ENCODE peak calls at places on chromosomes 1 and 21, in eight cellular contexts. E is ACHN; C is stomach; G is right cardiac atrium; W is brain microvascular endothelial cell; O is 8988T; K is activated naive CD8-positive, alpha-beta T cell treated with anti-CD3 and anti-CD28 coated beads, Interleukin-2, amount 10 ng/mL, durations not matched to agents 7 days and 5 days; I is EL. J is an unnamed sample.

GRCh38 chr21:32048353-32048752 is 175.5 kb downstream of the HUNK start:
- DNase-seq in E (no peak), C (no peak), G (no peak), W (no peak), O (no peak), K (no peak), I (no peak), J (no peak)

GRCh38 chr21:43203523-43204080 is 34.8 kb downstream of the CRYAA start:
- DNase-seq in E (no peak), C (no peak), G (no peak), W (no peak), O (no peak), K (peak; percentile 4), I (no peak), J (no peak)

GRCh38 chr1:226737819-226738420 is 1.2 kb downstream of the ITPKB start:
- DNase-seq in E (no peak), C (peak; percentile 54), G (peak; percentile 50), W (peak; percentile 22), O (no peak), K (peak; percentile 73), I (peak; percentile 68), J (peak; percentile 52)

GRCh38 chr1:93426183-93426582 is 21.7 kb upstream of the FNBP1L start:
- DNase-seq in E (no peak), C (no peak), G (no peak), W (no peak), O (no peak), K (no peak), I (no peak), J (no peak)

GRCh38 chr1:7646981-7647901 is 123.9 kb upstream of the VAMP3 start:
- DNase-seq in E (peak; percentile 43), C (peak; percentile 85), G (peak; percentile 69), W (peak; percentile 31), O (peak; percentile 94), K (peak; percentile 80), I (peak; percentile 48), J (peak; percentile 91)

GRCh38 chr1:16903054-16903453 is 7.3 kb downstream of the RNU1-2 start:
- DNase-seq in E (peak; percentile 37), C (no peak), G (no peak), W (peak; percentile 79), O (no peak), K (peak; percentile 29), I (peak; percentile 48), J (no peak)

GRCh38 chr1:112061056-112061455 is 71.6 kb upstream of the KCND3 start:
- DNase-seq in E (no peak), C (no peak), G (no peak), W (no peak), O (no peak), K (no peak), I (no peak), J (peak; percentile 47)

GRCh38 chr1:246035060-246035531 is 472.0 kb downstream of the SMYD3 start:
- DNase-seq in E (no peak), C (no peak), G (no peak), W (peak; percentile 4), O (no peak), K (no peak), I (no peak), J (no peak)

GRCh38 chr1:43329995-43330751 is 7.4 kb upstream of the MPL start:
- DNase-seq in E (peak; percentile 10), C (no peak), G (peak; percentile 87), W (peak; percentile 89), O (no peak), K (no peak), I (peak; percentile 90), J (peak; percentile 38)

GRCh38 chr21:42317826-42318746 is 2.9 kb upstream of the TFF3 start:
- DNase-seq in E (no peak), C (no peak), G (no peak), W (no peak), O (no peak), K (no peak), I (no peak), J (no peak)

GRCh38 chr1:36882536-36883285 is 151.6 kb downstream of the GRIK3 start:
- DNase-seq in E (no peak), C (peak; percentile 9), G (no peak), W (no peak), O (no peak), K (no peak), I (no peak), J (no peak)

GRCh38 chr1:9233241-9233941 is 1.2 kb upstream of the H6PD start:
- DNase-seq in E (no peak), C (peak; percentile 70), G (peak; percentile 93), W (peak; percentile 29), O (no peak), K (no peak), I (peak; percentile 60), J (no peak)

GRCh38 chr1:52281518-52281917 is 84.5 kb downstream of the CC2D1B start:
- DNase-seq in E (no peak), C (no peak), G (no peak), W (peak; percentile 44), O (no peak), K (no peak), I (peak; percentile 15), J (no peak)

GRCh38 chr1:180176965-180177364 is 22.3 kb downstream of the QSOX1 start:
- DNase-seq in E (no peak), C (no peak), G (no peak), W (no peak), O (no peak), K (no peak), I (no peak), J (no peak)

GRCh38 chr1:1144122-1144842 is 28.4 kb upstream of the C1orf159 start:
- DNase-seq in E (no peak), C (peak; percentile 90), G (no peak), W (no peak), O (no peak), K (peak; percentile 77), I (no peak), J (no peak)

GRCh38 chr1:32335951-32336867 is at the start of gene MARCKSL1:
- DNase-seq in E (peak; percentile 57), C (peak; percentile 90), G (peak; percentile 90), W (peak; percentile 34), O (peak; percentile 66), K (peak; percentile 91), I (peak; percentile 78), J (peak; percentile 58)

GRCh38 chr1:92736395-92736794 is 48.5 kb downstream of the EVI5 start:
- DNase-seq in E (peak; percentile 39), C (no peak), G (no peak), W (no peak), O (no peak), K (no peak), I (peak; percentile 9), J (no peak)

GRCh38 chr1:79988401-79988800 is 981.9 kb upstream of the ADGRL4 start:
- DNase-seq in E (no peak), C (no peak), G (no peak), W (no peak), O (no peak), K (no peak), I (no peak), J (no peak)

GRCh38 chr21:30426732-30427131 is 1.0 kb upstream of the KRTAP13-3 start:
- DNase-seq in E (no peak), C (no peak), G (no peak), W (no peak), O (no peak), K (no peak), I (no peak), J (no peak)

GRCh38 chr1:36295390-36295789 is 10.8 kb upstream of the SH3D21 start:
- DNase-seq in E (no peak), C (no peak), G (no peak), W (no peak), O (no peak), K (no peak), I (no peak), J (no peak)

GRCh38 chr1:6113745-6114144 is 66.4 kb downstream of the CHD5 start:
- DNase-seq in E (no peak), C (no peak), G (peak; percentile 4), W (no peak), O (no peak), K (peak; percentile 8), I (no peak), J (no peak)

J was measured in RWPE1.